ENCODE peak calls at places on chromosome 11, in four cellular contexts. One of them, this sample, is unnamed.
A peak's percentile ranks its signal among the peaks of the same experiment; 100 is the strongest.

GRCh38 chr11:76102772-76103171 is 103.5 kb downstream of the WNT11 start:
- DNase-seq in HEK293T: no peak
- DNase-seq in CD4-positive, CD25-positive, alpha-beta regulatory T cell: no peak
- DNase-seq in stimulated activated CD8-positive, alpha-beta memory T cell treated with anti-CD3 and anti-CD28 coated beads, Interleukin-7, amount 100 ng/mL, for 48 hours: no peak
- DNase-seq in this sample: no peak

GRCh38 chr11:71580057-71581003 is 2.3 kb downstream of the KRTAP5-11 start:
- DNase-seq in HEK293T: peak; percentile 69
- DNase-seq in CD4-positive, CD25-positive, alpha-beta regulatory T cell: no peak
- DNase-seq in stimulated activated CD8-positive, alpha-beta memory T cell treated with anti-CD3 and anti-CD28 coated beads, Interleukin-7, amount 100 ng/mL, for 48 hours: no peak
- DNase-seq in this sample: peak; percentile 54

GRCh38 chr11:8256271-8257002 is 7.2 kb downstream of the LMO1 start:
- DNase-seq in HEK293T: no peak
- DNase-seq in CD4-positive, CD25-positive, alpha-beta regulatory T cell: no peak
- DNase-seq in stimulated activated CD8-positive, alpha-beta memory T cell treated with anti-CD3 and anti-CD28 coated beads, Interleukin-7, amount 100 ng/mL, for 48 hours: no peak
- DNase-seq in this sample: no peak

GRCh38 chr11:10325398-10326079 is 20.7 kb downstream of the ADM start:
- DNase-seq in HEK293T: no peak
- DNase-seq in CD4-positive, CD25-positive, alpha-beta regulatory T cell: no peak
- DNase-seq in stimulated activated CD8-positive, alpha-beta memory T cell treated with anti-CD3 and anti-CD28 coated beads, Interleukin-7, amount 100 ng/mL, for 48 hours: no peak
- DNase-seq in this sample: no peak

GRCh38 chr11:65501530-65502273 is 2.9 kb downstream of the MALAT1 start:
- DNase-seq in HEK293T: no peak
- DNase-seq in CD4-positive, CD25-positive, alpha-beta regulatory T cell: peak; percentile 28
- DNase-seq in stimulated activated CD8-positive, alpha-beta memory T cell treated with anti-CD3 and anti-CD28 coated beads, Interleukin-7, amount 100 ng/mL, for 48 hours: no peak
- DNase-seq in this sample: no peak

GRCh38 chr11:69683764-69684333 is 8.7 kb upstream of the LTO1 start:
- DNase-seq in HEK293T: no peak
- DNase-seq in CD4-positive, CD25-positive, alpha-beta regulatory T cell: no peak
- DNase-seq in stimulated activated CD8-positive, alpha-beta memory T cell treated with anti-CD3 and anti-CD28 coated beads, Interleukin-7, amount 100 ng/mL, for 48 hours: no peak
- DNase-seq in this sample: no peak

GRCh38 chr11:117026593-117027330 is 71.5 kb downstream of the SIK3 start:
- DNase-seq in HEK293T: no peak
- DNase-seq in CD4-positive, CD25-positive, alpha-beta regulatory T cell: no peak
- DNase-seq in stimulated activated CD8-positive, alpha-beta memory T cell treated with anti-CD3 and anti-CD28 coated beads, Interleukin-7, amount 100 ng/mL, for 48 hours: no peak
- DNase-seq in this sample: no peak

GRCh38 chr11:62370743-62371440 is 33.6 kb downstream of the ASRGL1 start:
- DNase-seq in HEK293T: no peak
- DNase-seq in CD4-positive, CD25-positive, alpha-beta regulatory T cell: peak; percentile 52
- DNase-seq in stimulated activated CD8-positive, alpha-beta memory T cell treated with anti-CD3 and anti-CD28 coated beads, Interleukin-7, amount 100 ng/mL, for 48 hours: peak; percentile 23
- DNase-seq in this sample: no peak

GRCh38 chr11:130726647-130727046 is 189.6 kb downstream of the SNX19 start:
- DNase-seq in HEK293T: no peak
- DNase-seq in CD4-positive, CD25-positive, alpha-beta regulatory T cell: no peak
- DNase-seq in stimulated activated CD8-positive, alpha-beta memory T cell treated with anti-CD3 and anti-CD28 coated beads, Interleukin-7, amount 100 ng/mL, for 48 hours: no peak
- DNase-seq in this sample: no peak

GRCh38 chr11:93648168-93648567 is 13.3 kb upstream of the CEP295 start:
- DNase-seq in HEK293T: peak; percentile 32
- DNase-seq in CD4-positive, CD25-positive, alpha-beta regulatory T cell: no peak
- DNase-seq in stimulated activated CD8-positive, alpha-beta memory T cell treated with anti-CD3 and anti-CD28 coated beads, Interleukin-7, amount 100 ng/mL, for 48 hours: no peak
- DNase-seq in this sample: no peak